ENCODE peak calls at places on chromosomes 12 and 14, in four cellular contexts. K is H1, H is GM12878, N is K562. S is an unnamed sample.

GRCh38 chr14:103087343-103087835 is 3.4 kb downstream of the LBHD2 start:
- DNase-seq in K (no peak), H (no peak), N (no peak), S (no peak)

GRCh38 chr14:37991027-37991426 is 216.7 kb upstream of the SSTR1 start:
- DNase-seq in K (no peak), H (no peak), N (no peak), S (no peak)

GRCh38 chr14:50318031-50318626 is 6.0 kb downstream of the DMAC2L start:
- DNase-seq in K (no peak), H (no peak), N (no peak), S (peak; percentile 27)

GRCh38 chr14:64705406-64706118 is 1.3 kb downstream of the PLEKHG3 start:
- DNase-seq in K (no peak), H (no peak), N (no peak), S (no peak)

GRCh38 chr12:28110329-28110728 is 79.9 kb upstream of the CCDC91 start:
- DNase-seq in K (no peak), H (no peak), N (peak; percentile 45), S (no peak)

GRCh38 chr12:128140551-128140950 is 126.4 kb upstream of the TMEM132C start:
- DNase-seq in K (no peak), H (no peak), N (no peak), S (no peak)

GRCh38 chr14:99755068-99755405 is 38.2 kb upstream of the EML1 start:
- DNase-seq in K (no peak), H (no peak), N (no peak), S (no peak)

GRCh38 chr12:21809100-21809499 is 34.6 kb upstream of the KCNJ8 start:
- DNase-seq in K (no peak), H (no peak), N (no peak), S (no peak)

GRCh38 chr12:76611533-76611932 is 52.0 kb upstream of the OSBPL8 start:
- DNase-seq in K (no peak), H (no peak), N (no peak), S (no peak)

GRCh38 chr12:108349245-108349644 is 10.1 kb upstream of the CMKLR1 start:
- DNase-seq in K (no peak), H (no peak), N (no peak), S (no peak)

GRCh38 chr14:104660597-104660996 is 28.8 kb upstream of the INF2 start:
- DNase-seq in K (no peak), H (no peak), N (no peak), S (no peak)

GRCh38 chr14:39264558-39264957 is 30.8 kb downstream of the MIA2 start:
- DNase-seq in K (no peak), H (no peak), N (no peak), S (no peak)

GRCh38 chr14:59919582-59920377 is at the start of gene LRRC9:
- DNase-seq in K (peak; percentile 88), H (no peak), N (peak; percentile 8), S (peak; percentile 93)

GRCh38 chr14:61145903-61146411 is 135.2 kb downstream of the TMEM30B start:
- DNase-seq in K (no peak), H (no peak), N (no peak), S (no peak)

GRCh38 chr14:61139006-61139599 is 142.0 kb downstream of the TMEM30B start:
- DNase-seq in K (no peak), H (no peak), N (no peak), S (no peak)

GRCh38 chr14:61140271-61140670 is 140.9 kb downstream of the TMEM30B start:
- DNase-seq in K (no peak), H (no peak), N (no peak), S (no peak)

GRCh38 chr14:61145258-61145902 is 135.8 kb downstream of the TMEM30B start:
- DNase-seq in K (no peak), H (no peak), N (no peak), S (no peak)

GRCh38 chr14:61140872-61141271 is 140.3 kb downstream of the TMEM30B start:
- DNase-seq in K (no peak), H (no peak), N (no peak), S (no peak)
- TF ChIP-seq SIN3A in K (no peak), H (no peak), N (no peak), S (no peak)

GRCh38 chr14:33564774-33565630 is 385.9 kb downstream of the EGLN3 start:
- DNase-seq in K (peak; percentile 31), H (peak; percentile 57), N (peak; percentile 22), S (peak; percentile 29)
- TF ChIP-seq HDAC6 in K (no peak), H (no peak), N (no peak), S (no peak)

GRCh38 chr12:124713436-124714082 is 146.1 kb upstream of the NCOR2 start:
- DNase-seq in K (no peak), H (peak; percentile 93), N (no peak), S (no peak)

GRCh38 chr12:124715121-124715990 is 147.9 kb upstream of the NCOR2 start:
- DNase-seq in K (no peak), H (no peak), N (peak; percentile 39), S (no peak)

GRCh38 chr12:124709722-124710656 is 142.6 kb upstream of the NCOR2 start:
- DNase-seq in K (no peak), H (no peak), N (no peak), S (no peak)

GRCh38 chr12:124716208-124717141 is 147.2 kb downstream of the SCARB1 start:
- DNase-seq in K (no peak), H (no peak), N (no peak), S (no peak)

DNA sequence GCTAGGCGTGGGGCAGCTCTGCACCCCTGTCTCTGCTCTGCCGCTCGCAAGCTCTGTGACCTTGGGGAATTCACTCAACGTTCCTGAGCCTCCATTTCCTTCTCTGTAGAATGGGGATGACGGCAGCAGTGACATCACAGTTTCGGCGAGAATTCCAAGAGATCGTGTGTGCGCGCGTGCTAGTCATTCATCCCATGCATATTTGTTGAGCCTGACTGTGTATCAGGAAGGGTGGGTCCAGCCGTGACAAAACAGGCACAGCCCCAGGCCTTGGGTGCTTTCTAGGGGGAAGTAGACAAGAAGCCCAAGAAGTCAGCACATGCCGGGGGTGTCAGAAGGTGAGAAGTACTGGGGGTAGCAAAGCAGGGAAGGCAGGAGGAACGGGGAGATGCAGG is 145.6 kb upstream of the NCOR2 start:
- DNase-seq in K (no peak), H (peak; percentile 4), N (no peak), S (no peak)
- TF ChIP-seq TAF1 in K (no peak), H (no peak), N (no peak), S (no peak)

GRCh38 chr12:106138279-106138645 is 492 bp downstream of the NUAK1 start:
- DNase-seq in K (no peak), H (no peak), N (no peak), S (no peak)
- TF ChIP-seq SIN3A in K (no peak), H (no peak), N (no peak), S (no peak)

DNA sequence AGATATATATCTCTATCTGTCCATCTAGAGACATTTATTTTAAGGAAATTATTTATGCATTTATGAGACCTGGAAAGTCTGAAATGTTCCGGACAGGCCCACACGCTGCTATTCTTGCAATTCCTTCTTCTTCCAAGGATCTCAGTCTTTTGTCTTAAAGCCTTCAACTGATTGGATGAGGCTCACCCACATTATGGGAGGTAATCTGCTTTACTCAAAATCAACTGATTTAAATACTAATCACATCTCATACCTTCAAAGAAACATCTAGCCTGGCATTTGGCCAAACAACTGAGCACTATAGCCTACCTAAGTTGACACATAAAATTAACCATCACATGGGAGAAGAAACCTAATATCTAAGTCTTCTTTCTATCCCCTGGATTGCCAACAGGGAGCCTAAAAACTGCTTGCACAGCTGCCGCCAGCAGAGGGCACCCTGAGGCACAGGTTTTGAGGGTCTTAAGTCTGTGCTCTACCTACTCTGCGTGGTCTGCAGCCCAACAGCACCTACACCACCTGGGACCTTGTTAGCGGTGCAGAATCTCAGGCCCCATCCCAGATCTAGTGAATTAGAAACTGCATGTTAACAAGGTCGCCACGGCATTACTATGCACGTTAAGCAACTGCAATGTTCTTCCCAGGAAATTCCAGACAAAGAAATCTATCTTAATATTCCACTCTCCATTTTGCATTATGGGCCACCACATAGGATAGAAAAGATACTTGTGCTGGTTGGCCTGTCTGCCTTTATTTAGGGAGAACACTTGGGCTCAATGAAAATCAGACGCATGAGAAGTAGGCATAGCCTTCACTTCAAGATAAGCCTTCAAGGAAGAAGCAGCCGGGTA is 249.7 kb downstream of the FOXG1 start:
- DNase-seq in K (peak; percentile 59), H (no peak), N (peak; percentile 15), S (peak; percentile 78)
- TF ChIP-seq HDAC6 in K (no peak), H (no peak), N (no peak), S (no peak)

GRCh38 chr12:29148958-29149690 is at the start of gene FAR2:
- DNase-seq in K (no peak), H (no peak), N (peak; percentile 53), S (no peak)
- TF ChIP-seq TAF1 in K (peak; percentile 39), H (no peak), N (peak; percentile 60), S (no peak)

DNA sequence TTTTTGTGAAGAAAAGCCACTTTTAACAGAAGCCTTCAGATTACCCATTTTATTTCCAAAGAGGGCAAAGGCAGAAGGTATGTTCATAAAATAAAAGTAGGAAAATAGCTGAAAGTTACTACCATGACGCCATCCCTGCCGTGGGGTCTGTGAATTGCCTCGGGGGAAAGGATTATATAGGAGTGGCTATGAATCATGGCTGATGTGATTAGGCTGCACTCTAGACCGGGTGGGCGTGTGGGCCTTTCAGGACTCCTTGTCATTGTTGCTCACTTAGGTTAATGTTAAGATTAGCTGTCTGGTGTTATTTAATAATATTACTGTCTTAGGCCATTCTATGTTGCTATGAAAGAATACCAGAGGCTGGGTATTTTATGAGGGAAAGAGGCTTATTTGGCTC is 195.5 kb downstream of the EGLN3 start:
- DNase-seq in K (no peak), H (no peak), N (no peak), S (no peak)
- TF ChIP-seq SIN3A in K (no peak), H (no peak), N (no peak), S (no peak)

GRCh38 chr12:110733857-110734373 is 8.8 kb downstream of the PPP1CC start:
- DNase-seq in K (no peak), H (no peak), N (no peak), S (no peak)
- TF ChIP-seq HDAC6 in K (no peak), H (no peak), N (no peak), S (no peak)

GRCh38 chr12:80936642-80937390 is 918 bp downstream of the LIN7A start:
- DNase-seq in K (peak; percentile 29), H (no peak), N (no peak), S (peak; percentile 79)
- TF ChIP-seq TAF1 in K (peak; percentile 26), H (no peak), N (no peak), S (peak; percentile 84)

GRCh38 chr14:100864206-100864605 is 38.3 kb downstream of the MEG3 start:
- DNase-seq in K (no peak), H (no peak), N (no peak), S (no peak)
- TF ChIP-seq SIN3A in K (no peak), H (no peak), N (no peak), S (no peak)

S was measured in HepG2.